ENCODE peak calls at places on chromosomes 13 and 19, in nine cellular contexts. X, M, I, Z, K, N, B, C and R are unnamed samples.

GRCh38 chr13:113991191-113991669 is 17.4 kb upstream of the C13orf46 start:
- DNase-seq in Z (no peak), N (no peak), X (no peak), C (no peak), I (peak; percentile 41), K (no peak), M (peak; percentile 18), B (peak; percentile 17), R (no peak)

GRCh38 chr13:48819376-48819775 is 156.3 kb upstream of the FNDC3A start:
- DNase-seq in X (no peak), M (no peak), I (no peak), B (no peak), Z (no peak), N (no peak), K (no peak), C (no peak), R (no peak)

GRCh38 chr19:52946322-52947310 is 16.1 kb downstream of the ZNF816 start:
- DNase-seq in I (no peak), M (no peak), C (no peak), X (no peak), B (no peak), K (peak; percentile 43), N (no peak), Z (no peak), R (peak; percentile 94)

GRCh38 chr19:43124360-43124759 is 41.9 kb upstream of the PSG2 start:
- DNase-seq in I (no peak), B (no peak), X (no peak), M (no peak), N (no peak), Z (no peak), C (no peak), K (no peak), R (no peak)

GRCh38 chr19:35178701-35179100 is 24.2 kb downstream of the FXYD5 start:
- DNase-seq in M (no peak), C (no peak), X (no peak), Z (no peak), K (no peak), I (no peak), B (no peak), N (no peak), R (peak; percentile 7)

GRCh38 chr13:78758549-78758948 is 99.6 kb upstream of the OBI1 start:
- DNase-seq in I (no peak), B (no peak), X (no peak), Z (no peak), M (no peak), N (no peak), K (no peak), C (no peak), R (no peak)

GRCh38 chr13:100439247-100439955 is 149.2 kb downstream of the GGACT start:
- DNase-seq in K (no peak), I (no peak), Z (no peak), X (no peak), M (no peak), C (peak; percentile 54), B (peak; percentile 31), N (no peak), R (no peak)

GRCh38 chr19:11361771-11362731 is 6.8 kb downstream of the PLPPR2 start:
- DNase-seq in C (no peak), K (no peak), M (no peak), I (no peak), N (no peak), X (no peak), Z (no peak), B (no peak), R (peak; percentile 90)

GRCh38 chr13:76799696-76800095 is 86.5 kb downstream of the KCTD12 start:
- DNase-seq in M (no peak), X (no peak), I (no peak), Z (peak; percentile 94), B (peak; percentile 9), K (no peak), C (no peak), N (peak; percentile 55), R (no peak)

GRCh38 chr19:10007366-10007765 is 2.9 kb downstream of the COL5A3 start:
- DNase-seq in B (no peak), X (no peak), K (no peak), Z (no peak), C (no peak), I (no peak), N (no peak), M (no peak), R (no peak)

GRCh38 chr13:53411443-53411842 is 382.8 kb downstream of the OLFM4 start:
- DNase-seq in X (no peak), I (no peak), Z (peak; percentile 15), K (no peak), C (no peak), N (no peak), M (no peak), B (no peak), R (no peak)

GRCh38 chr13:30457306-30457891 is 8.3 kb downstream of the HMGB1 start:
- DNase-seq in K (no peak), X (no peak), B (no peak), I (no peak), C (no peak), N (no peak), M (no peak), Z (no peak), R (no peak)

GRCh38 chr13:108269601-108270328 is at the start of gene TNFSF13B:
- DNase-seq in M (peak; percentile 22), B (no peak), K (peak; percentile 30), N (peak; percentile 98), I (no peak), C (no peak), X (no peak), Z (no peak), R (peak; percentile 91)

GRCh38 chr19:50204811-50205675 is 1.6 kb downstream of the MYH14 start:
- DNase-seq in M (peak; percentile 45), X (peak; percentile 84), I (no peak), K (peak; percentile 84), Z (peak; percentile 40), C (peak; percentile 72), N (no peak), B (no peak), R (peak; percentile 97)

GRCh38 chr13:98103942-98104880 is 38.7 kb upstream of the FARP1 start:
- DNase-seq in I (no peak), K (no peak), X (no peak), M (no peak), N (no peak), B (no peak), Z (no peak), C (no peak), R (no peak)

GRCh38 chr13:45121421-45121820 is 1.1 kb downstream of the GTF2F2 start:
- DNase-seq in B (no peak), N (no peak), K (no peak), Z (no peak), X (no peak), C (no peak), M (no peak), I (no peak), R (no peak)

GRCh38 chr19:31054430-31054829 is 294.8 kb downstream of the TSHZ3 start:
- DNase-seq in C (peak; percentile 40), I (peak; percentile 35), B (no peak), X (no peak), Z (no peak), M (no peak), N (peak; percentile 75), K (peak; percentile 47), R (peak; percentile 90)

GRCh38 chr19:1528596-1529429 is 4.9 kb downstream of the PLK5 start:
- DNase-seq in I (no peak), X (no peak), C (no peak), N (no peak), M (no peak), Z (no peak), K (no peak), B (no peak), R (no peak)

GRCh38 chr13:113969311-113969972 is 4.4 kb downstream of the C13orf46 start:
- DNase-seq in M (no peak), C (no peak), X (no peak), K (no peak), B (no peak), Z (no peak), N (no peak), I (no peak), R (no peak)

GRCh38 chr19:49954092-49954825 is 6.7 kb downstream of the SIGLEC11 start:
- DNase-seq in N (peak; percentile 93), B (no peak), C (no peak), Z (no peak), K (no peak), I (no peak), M (no peak), X (peak; percentile 43), R (no peak)

GRCh38 chr19:42316223-42317211 is 3.4 kb downstream of the TMEM145 start:
- DNase-seq in N (peak; percentile 83), Z (no peak), M (no peak), B (no peak), I (no peak), C (no peak), X (no peak), K (no peak), R (no peak)

GRCh38 chr13:54287062-54287764 is 1258.6 kb downstream of the OLFM4 start:
- DNase-seq in Z (no peak), N (no peak), I (no peak), C (no peak), K (no peak), M (no peak), X (no peak), B (no peak), R (peak; percentile 76)

GRCh38 chr13:98537306-98537705 is 39.6 kb downstream of the STK24 start:
- DNase-seq in Z (no peak), B (no peak), I (no peak), C (no peak), K (no peak), X (no peak), M (no peak), N (no peak), R (no peak)

GRCh38 chr13:20997301-20998061 is 63.9 kb downstream of the LATS2 start:
- DNase-seq in Z (no peak), I (peak; percentile 66), B (no peak), N (no peak), C (no peak), X (no peak), K (no peak), M (no peak), R (peak; percentile 51)

GRCh38 chr19:35034588-35035382 is 4.5 kb downstream of the SCN1B start:
- DNase-seq in C (no peak), I (no peak), K (no peak), M (no peak), Z (no peak), N (no peak), X (no peak), B (no peak), R (no peak)

GRCh38 chr19:43290568-43291359 is 21.4 kb upstream of the PSG9 start:
- DNase-seq in K (peak; percentile 48), B (no peak), M (no peak), Z (no peak), N (no peak), I (no peak), C (peak; percentile 5), X (no peak), R (no peak)

GRCh38 chr13:110268576-110269185 is 38.3 kb downstream of the COL4A1 start:
- DNase-seq in C (no peak), I (no peak), X (no peak), B (no peak), M (no peak), N (no peak), Z (no peak), K (no peak), R (peak; percentile 42)

GRCh38 chr13:98252931-98253470 is 75.9 kb upstream of the RNF113B start:
- DNase-seq in I (peak; percentile 57), B (no peak), X (no peak), Z (no peak), K (no peak), C (no peak), M (no peak), N (no peak), R (no peak)

GRCh38 chr13:67278230-67278629 is 48.1 kb upstream of the PCDH9 start:
- DNase-seq in N (no peak), Z (no peak), I (peak; percentile 98), C (no peak), B (no peak), M (no peak), X (no peak), K (no peak), R (no peak)

GRCh38 chr13:29859971-29860370 is 9.6 kb upstream of the UBL3 start:
- DNase-seq in Z (no peak), C (no peak), I (peak; percentile 66), M (no peak), B (no peak), X (no peak), N (peak; percentile 39), K (no peak), R (no peak)